ENCODE peak calls at places on chromosomes 16 and 17, in seven cellular contexts. F is H1, O is mesothelial cell of epicardium, A is pancreas, D is RWPE1, W is Calu3, B is astrocyte of the spinal cord. N is an unnamed sample.

GRCh38 chr17:44266402-44267164 is 1.4 kb downstream of the SLC4A1 start:
- DNase-seq in F (no peak), O (no peak), A (peak), D (no peak), W (no peak), B (no peak), N (no peak)

GRCh38 chr17:78763561-78763960 is 18.5 kb downstream of the CYTH1 start:
- DNase-seq in F (no peak), O (no peak), A (no peak), D (no peak), W (no peak), B (peak), N (no peak)

GRCh38 chr17:79632432-79632735 is 21.5 kb upstream of the RBFOX3 start:
- DNase-seq in F (no peak), O (peak), A (peak), D (no peak), W (no peak), B (no peak), N (peak)

GRCh38 chr17:78133971-78134898 is 3.7 kb downstream of the TMC8 start:
- DNase-seq in F (peak), O (no peak), A (peak), D (no peak), W (peak), B (no peak), N (no peak)

GRCh38 chr17:59538195-59538909 is 27.1 kb upstream of the DHX40 start:
- DNase-seq in F (no peak), O (no peak), A (no peak), D (no peak), W (no peak), B (no peak), N (no peak)

GRCh38 chr16:48641770-48642169 is 31.8 kb upstream of the N4BP1 start:
- DNase-seq in F (no peak), O (no peak), A (no peak), D (no peak), W (no peak), B (no peak), N (no peak)

GRCh38 chr17:28391401-28391800 is 14.6 kb downstream of the SLC46A1 start:
- DNase-seq in F (no peak), O (no peak), A (no peak), D (no peak), W (no peak), B (no peak), N (no peak)

GRCh38 chr16:68384293-68385255 is 63.7 kb downstream of the SMPD3 start:
- DNase-seq in F (no peak), O (no peak), A (no peak), D (no peak), W (no peak), B (no peak), N (no peak)

GRCh38 chr16:85965125-85965524 is 66.2 kb downstream of the IRF8 start:
- DNase-seq in F (no peak), O (no peak), A (no peak), D (no peak), W (no peak), B (no peak), N (no peak)

GRCh38 chr17:81018044-81018802 is 16.7 kb upstream of the BAIAP2 start:
- DNase-seq in F (no peak), O (no peak), A (no peak), D (no peak), W (no peak), B (peak), N (no peak)

GRCh38 chr16:56355786-56356275 is 69.5 kb downstream of the AMFR start:
- DNase-seq in F (no peak), O (peak), A (no peak), D (no peak), W (no peak), B (no peak), N (peak)

GRCh38 chr17:41734139-41734948 is at the start of gene HAP1:
- DNase-seq in F (peak), O (peak), A (peak), D (peak), W (peak), B (no peak), N (peak)

GRCh38 chr17:82231562-82232321 is 2.9 kb downstream of the SLC16A3 start:
- DNase-seq in F (no peak), O (no peak), A (no peak), D (no peak), W (peak), B (no peak), N (no peak)

GRCh38 chr17:5509482-5509881 is 23.1 kb downstream of the MIS12 start:
- DNase-seq in F (no peak), O (no peak), A (no peak), D (no peak), W (no peak), B (peak), N (no peak)

GRCh38 chr16:77236063-77236511 is 36.9 kb downstream of the SYCE1L start:
- DNase-seq in F (peak), O (peak), A (peak), D (peak), W (peak), B (peak), N (peak)

GRCh38 chr16:11248133-11248532 is 7.9 kb downstream of the SOCS1 start:
- DNase-seq in F (no peak), O (no peak), A (no peak), D (no peak), W (no peak), B (no peak), N (no peak)

GRCh38 chr16:31876955-31877828 is 3.6 kb downstream of the ZNF267 start:
- DNase-seq in F (no peak), O (no peak), A (no peak), D (peak), W (peak), B (peak), N (no peak)

GRCh38 chr17:77540531-77540930 is 399.8 kb downstream of the SEC14L1 start:
- DNase-seq in F (no peak), O (no peak), A (no peak), D (no peak), W (no peak), B (no peak), N (no peak)

GRCh38 chr17:43676471-43676870 is 14.7 kb upstream of the MEOX1 start:
- DNase-seq in F (no peak), O (no peak), A (no peak), D (no peak), W (no peak), B (no peak), N (no peak)

GRCh38 chr17:34665803-34666763 is 86.7 kb downstream of the TMEM132E start:
- DNase-seq in F (no peak), O (no peak), A (no peak), D (no peak), W (no peak), B (no peak), N (no peak)

GRCh38 chr16:1206786-1207185 is 18.3 kb downstream of the TPSG1 start:
- DNase-seq in F (no peak), O (no peak), A (no peak), D (no peak), W (no peak), B (no peak), N (no peak)

GRCh38 chr17:17075037-17075755 is 32.9 kb downstream of the MPRIP start:
- DNase-seq in F (no peak), O (no peak), A (no peak), D (peak), W (no peak), B (peak), N (no peak)

GRCh38 chr16:87202346-87202745 is 114.8 kb downstream of the C16orf95 start:
- DNase-seq in F (no peak), O (no peak), A (no peak), D (no peak), W (no peak), B (peak), N (no peak)

GRCh38 chr17:43732961-43733360 is 25.6 kb downstream of the SOST start:
- DNase-seq in F (no peak), O (no peak), A (no peak), D (no peak), W (no peak), B (peak), N (no peak)

GRCh38 chr17:57140321-57140720 is 55.3 kb downstream of the AKAP1 start:
- DNase-seq in F (no peak), O (no peak), A (no peak), D (no peak), W (no peak), B (no peak), N (no peak)

GRCh38 chr17:33871720-33872535 is 383.2 kb upstream of the CCL2 start:
- DNase-seq in F (no peak), O (no peak), A (no peak), D (peak), W (no peak), B (peak), N (no peak)

GRCh38 chr17:79778504-79779087 is 648 bp downstream of the CBX2 start:
- DNase-seq in F (no peak), O (peak), A (no peak), D (no peak), W (no peak), B (no peak), N (no peak)

GRCh38 chr16:64920211-64920610 is 201.7 kb downstream of the CDH11 start:
- DNase-seq in F (no peak), O (no peak), A (no peak), D (no peak), W (no peak), B (no peak), N (no peak)

GRCh38 chr16:85402910-85403692 is 210.0 kb upstream of the GSE1 start:
- DNase-seq in F (no peak), O (peak), A (peak), D (no peak), W (peak), B (peak), N (no peak)

GRCh38 chr17:49997773-49998703 is 3.0 kb upstream of the DLX3 start:
- DNase-seq in F (peak), O (peak), A (peak), D (peak), W (peak), B (peak), N (peak)

GRCh38 chr16:12436201-12436657 is 367.5 kb downstream of the CPPED1 start:
- DNase-seq in F (peak), O (no peak), A (no peak), D (no peak), W (no peak), B (no peak), N (no peak)

GRCh38 chr17:59469786-59470485 is 95.5 kb upstream of the DHX40 start:
- DNase-seq in F (no peak), O (no peak), A (no peak), D (no peak), W (no peak), B (no peak), N (peak)

GRCh38 chr17:17091856-17092756 is 49.8 kb downstream of the MPRIP start:
- DNase-seq in F (no peak), O (no peak), A (no peak), D (no peak), W (no peak), B (no peak), N (no peak)

GRCh38 chr16:23030001-23030400 is 119.3 kb downstream of the USP31 start:
- DNase-seq in F (no peak), O (no peak), A (no peak), D (no peak), W (no peak), B (no peak), N (no peak)

GRCh38 chr17:71302721-71303549 is 817.9 kb upstream of the SOX9 start:
- DNase-seq in F (no peak), O (no peak), A (no peak), D (no peak), W (no peak), B (no peak), N (no peak)

GRCh38 chr17:18166894-18167293 is 16.7 kb upstream of the ALKBH5 start:
- DNase-seq in F (no peak), O (no peak), A (no peak), D (no peak), W (no peak), B (no peak), N (no peak)

GRCh38 chr17:50596191-50597037 is 35.9 kb downstream of the CACNA1G start:
- DNase-seq in F (peak), O (no peak), A (no peak), D (no peak), W (peak), B (no peak), N (no peak)

GRCh38 chr17:40122944-40123810 is 1.4 kb downstream of the MSL1 start:
- DNase-seq in F (no peak), O (peak), A (peak), D (peak), W (peak), B (peak), N (peak)

GRCh38 chr17:73338566-73339247 is 26.9 kb upstream of the CDC42EP4 start:
- DNase-seq in F (no peak), O (no peak), A (no peak), D (no peak), W (no peak), B (no peak), N (no peak)
- TF ChIP-seq CTCF in F (no peak), O (no peak), A (no peak), D (no peak), W (no peak), B (no peak), N (no peak)

DNA sequence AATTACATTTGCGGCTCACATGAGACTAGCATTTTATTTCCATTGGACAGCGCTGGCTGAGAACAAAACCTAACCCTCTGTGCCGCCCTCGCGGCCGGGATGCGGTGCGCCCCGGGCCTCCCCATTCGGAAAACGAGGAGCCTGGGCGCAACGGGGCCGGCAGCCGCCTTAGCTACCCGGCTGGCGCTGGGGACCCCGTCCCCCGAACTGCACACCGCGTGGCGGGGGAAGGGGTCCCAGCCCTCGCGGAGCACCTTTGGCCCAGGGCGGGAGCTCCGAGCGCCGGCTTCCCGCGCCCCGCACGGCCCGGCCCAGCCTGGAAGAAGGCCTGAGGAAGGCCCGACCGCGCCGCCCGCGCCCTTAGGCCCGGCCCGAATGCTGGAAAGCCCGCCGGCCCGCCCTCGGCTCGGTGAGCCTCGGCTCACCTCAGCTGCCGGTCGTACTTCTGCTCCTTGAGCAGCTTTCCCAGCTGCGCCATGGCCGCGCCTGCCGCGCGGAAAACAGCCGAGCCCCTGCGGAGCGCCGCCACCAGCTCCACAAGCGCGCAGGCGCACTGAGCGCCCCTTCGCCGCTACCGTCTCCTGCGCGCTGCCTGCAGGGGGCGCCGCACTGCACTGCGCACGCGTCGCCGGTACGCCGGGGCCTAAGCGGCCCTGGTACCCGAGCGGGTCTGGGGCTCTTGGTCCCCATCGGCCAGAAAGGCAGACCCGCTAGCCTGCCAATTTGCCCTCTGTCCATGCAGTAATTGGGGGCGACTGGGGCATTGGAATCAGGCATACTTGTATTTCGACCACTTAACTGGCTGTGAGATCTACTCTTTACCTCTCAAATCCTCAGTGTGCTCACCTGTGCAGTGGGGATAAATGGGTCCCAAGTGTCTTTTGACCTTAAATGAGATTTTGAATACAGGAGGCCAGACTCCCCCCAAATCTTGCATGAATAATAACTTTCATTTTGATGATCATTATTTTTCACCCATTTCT is at the start of gene NAE1:
- DNase-seq in F (peak), O (peak), A (peak), D (peak), W (peak), B (peak), N (peak)
- TF ChIP-seq CTCF in F (peak), O (peak), A (peak), D (peak), W (peak), B (peak), N (peak)

DNA sequence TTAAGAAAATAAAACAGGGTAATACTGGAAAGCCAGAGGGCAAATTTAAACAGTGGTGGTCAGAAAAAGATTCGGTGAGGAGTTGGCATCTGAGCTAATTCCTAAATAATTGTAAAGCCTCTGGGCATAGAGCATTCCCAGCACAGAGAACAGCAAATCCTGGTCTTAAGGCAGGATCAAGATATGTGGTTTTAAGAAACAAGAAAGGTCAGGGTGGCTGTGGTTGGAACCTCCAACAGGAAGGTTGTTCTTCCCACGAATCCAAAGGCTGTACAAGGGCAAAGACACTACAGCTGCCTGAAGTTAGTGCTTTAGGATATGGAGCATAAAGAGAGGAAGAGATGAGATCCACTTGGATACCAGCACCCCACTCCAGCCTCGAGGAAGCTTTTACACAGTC is 114.6 kb downstream of the ZNF18 start:
- DNase-seq in F (no peak), O (no peak), A (no peak), D (no peak), W (no peak), B (no peak), N (no peak)
- TF ChIP-seq CTCF in F (no peak), O (no peak), A (no peak), D (no peak), W (no peak), B (no peak), N (no peak)

GRCh38 chr17:39064814-39065213 is 86.6 kb downstream of the PLXDC1 start:
- DNase-seq in F (no peak), O (no peak), A (no peak), D (no peak), W (no peak), B (no peak), N (no peak)
- TF ChIP-seq CTCF in F (no peak), O (no peak), A (no peak), D (no peak), W (no peak), B (no peak), N (no peak)

N was measured in type B pancreatic cell.